ENCODE peak calls at places on chromosome 17, in ten cellular contexts. D, C, F, E, P, R, Z, G, N and O are unnamed samples.

GRCh38 chr17:73564856-73565255 is 79.4 kb downstream of the SDK2 start:
- DNase-seq in D (peak), C (no peak), F (no peak), E (no peak), P (no peak), R (no peak), Z (no peak), G (no peak), N (no peak), O (no peak)

GRCh38 chr17:72816406-72816805 is 276.1 kb downstream of the SLC39A11 start:
- DNase-seq in D (no peak), C (no peak), F (no peak), E (no peak), P (no peak), R (no peak), Z (no peak), G (no peak), N (no peak), O (no peak)

GRCh38 chr17:57121308-57122042 is 36.4 kb downstream of the AKAP1 start:
- DNase-seq in D (no peak), C (peak), F (peak), E (no peak), P (no peak), R (no peak), Z (no peak), G (peak), N (no peak), O (no peak)

GRCh38 chr17:82930043-82930923 is 90.5 kb upstream of the ZNF750 start:
- DNase-seq in D (peak), C (no peak), F (no peak), E (no peak), P (no peak), R (no peak), Z (no peak), G (no peak), N (peak), O (no peak)

GRCh38 chr17:19718613-19719364 is 2.4 kb upstream of the SLC47A2 start:
- DNase-seq in D (no peak), C (peak), F (no peak), E (no peak), P (no peak), R (no peak), Z (no peak), G (peak), N (no peak), O (no peak)

GRCh38 chr17:36183001-36183810 is 6.8 kb upstream of the TBC1D3B start:
- DNase-seq in D (peak), C (peak), F (peak), E (no peak), P (no peak), R (peak), Z (peak), G (peak), N (peak), O (peak)

GRCh38 chr17:79368521-79368920 is 242.3 kb downstream of the RBFOX3 start:
- DNase-seq in D (no peak), C (no peak), F (no peak), E (no peak), P (no peak), R (no peak), Z (no peak), G (no peak), N (no peak), O (no peak)

GRCh38 chr17:70609566-70609965 is 440.2 kb downstream of the KCNJ2 start:
- DNase-seq in D (no peak), C (no peak), F (no peak), E (no peak), P (no peak), R (no peak), Z (no peak), G (no peak), N (no peak), O (no peak)

GRCh38 chr17:33511670-33512069 is 218.6 kb upstream of the ASIC2 start:
- DNase-seq in D (no peak), C (peak), F (no peak), E (no peak), P (no peak), R (no peak), Z (no peak), G (no peak), N (no peak), O (no peak)

GRCh38 chr17:60398227-60398959 is 6.5 kb upstream of the USP32 start:
- DNase-seq in D (no peak), C (peak), F (no peak), E (no peak), P (no peak), R (no peak), Z (no peak), G (no peak), N (peak), O (no peak)

GRCh38 chr17:66954632-66955031 is 9.9 kb upstream of the CACNG4 start:
- DNase-seq in D (no peak), C (no peak), F (no peak), E (no peak), P (no peak), R (no peak), Z (no peak), G (no peak), N (no peak), O (no peak)

GRCh38 chr17:2016494-2016893 is 8.6 kb downstream of the RTN4RL1 start:
- DNase-seq in D (no peak), C (no peak), F (no peak), E (no peak), P (no peak), R (no peak), Z (no peak), G (no peak), N (no peak), O (no peak)

GRCh38 chr17:79478051-79478461 is 132.8 kb downstream of the RBFOX3 start:
- DNase-seq in D (no peak), C (peak), F (no peak), E (no peak), P (no peak), R (no peak), Z (no peak), G (no peak), N (no peak), O (no peak)

GRCh38 chr17:491086-492014 is 138.7 kb upstream of the RPH3AL start:
- DNase-seq in D (peak), C (peak), F (peak), E (peak), P (peak), R (no peak), Z (peak), G (peak), N (peak), O (peak)

GRCh38 chr17:6677158-6677831 is 25.7 kb downstream of the C17orf100 start:
- DNase-seq in D (no peak), C (no peak), F (peak), E (no peak), P (no peak), R (no peak), Z (no peak), G (no peak), N (no peak), O (peak)

GRCh38 chr17:46154151-46154816 is 38.9 kb downstream of the KANSL1 start:
- DNase-seq in D (no peak), C (no peak), F (no peak), E (no peak), P (no peak), R (no peak), Z (no peak), G (no peak), N (no peak), O (no peak)

GRCh38 chr17:79046501-79047280 is 22.7 kb downstream of the C1QTNF1 start:
- DNase-seq in D (no peak), C (no peak), F (no peak), E (no peak), P (no peak), R (no peak), Z (peak), G (no peak), N (peak), O (no peak)

GRCh38 chr17:78898075-78898836 is 4.7 kb downstream of the CEP295NL start:
- DNase-seq in D (no peak), C (no peak), F (no peak), E (no peak), P (no peak), R (no peak), Z (no peak), G (no peak), N (no peak), O (no peak)

GRCh38 chr17:61250335-61250890 is 149.2 kb upstream of the TBX2 start:
- DNase-seq in D (no peak), C (no peak), F (no peak), E (no peak), P (peak), R (no peak), Z (no peak), G (no peak), N (no peak), O (no peak)

GRCh38 chr17:38741853-38742421 is 6.2 kb downstream of the PCGF2 start:
- DNase-seq in D (peak), C (no peak), F (peak), E (no peak), P (no peak), R (no peak), Z (no peak), G (no peak), N (peak), O (no peak)

GRCh38 chr17:15343749-15344148 is 2.4 kb upstream of the TEKT3 start:
- DNase-seq in D (no peak), C (no peak), F (no peak), E (no peak), P (no peak), R (no peak), Z (no peak), G (no peak), N (no peak), O (no peak)

GRCh38 chr17:1725642-1726511 is 1.4 kb downstream of the WDR81 start:
- DNase-seq in D (no peak), C (no peak), F (no peak), E (no peak), P (no peak), R (no peak), Z (no peak), G (no peak), N (peak), O (no peak)

GRCh38 chr17:46964315-46965265 is 14.5 kb downstream of the RPRML start:
- DNase-seq in D (no peak), C (peak), F (no peak), E (no peak), P (no peak), R (no peak), Z (no peak), G (peak), N (peak), O (no peak)

GRCh38 chr17:66373944-66374817 is 71.8 kb downstream of the PRKCA start:
- DNase-seq in D (peak), C (peak), F (no peak), E (no peak), P (no peak), R (no peak), Z (no peak), G (peak), N (no peak), O (no peak)

GRCh38 chr17:1274243-1274608 is 4.0 kb downstream of the BHLHA9 start:
- DNase-seq in D (no peak), C (no peak), F (no peak), E (no peak), P (no peak), R (no peak), Z (no peak), G (no peak), N (no peak), O (no peak)

GRCh38 chr17:67399676-67400075 is 22.6 kb downstream of the PITPNC1 start:
- DNase-seq in D (no peak), C (no peak), F (no peak), E (no peak), P (no peak), R (no peak), Z (no peak), G (no peak), N (no peak), O (no peak)

GRCh38 chr17:76593964-76594363 is 8.3 kb upstream of the ST6GALNAC2 start:
- DNase-seq in D (no peak), C (no peak), F (no peak), E (no peak), P (no peak), R (no peak), Z (no peak), G (no peak), N (no peak), O (no peak)

GRCh38 chr17:1834378-1835149 is 4.8 kb downstream of the RPA1 start:
- DNase-seq in D (no peak), C (no peak), F (no peak), E (no peak), P (no peak), R (no peak), Z (peak), G (no peak), N (no peak), O (peak)

GRCh38 chr17:62827722-62828498 is 19.8 kb upstream of the MARCHF10 start:
- DNase-seq in D (no peak), C (no peak), F (no peak), E (no peak), P (peak), R (no peak), Z (no peak), G (no peak), N (no peak), O (no peak)

GRCh38 chr17:6492892-6493674 is 48.8 kb downstream of the PIMREG start:
- DNase-seq in D (no peak), C (no peak), F (no peak), E (no peak), P (no peak), R (no peak), Z (no peak), G (peak), N (peak), O (no peak)

GRCh38 chr17:80361495-80362220 is 53.3 kb upstream of the ENDOV start:
- DNase-seq in D (no peak), C (peak), F (no peak), E (no peak), P (no peak), R (no peak), Z (no peak), G (peak), N (peak), O (no peak)

GRCh38 chr17:19650826-19651225 is 2.3 kb downstream of the ALDH3A2 start:
- DNase-seq in D (no peak), C (no peak), F (no peak), E (no peak), P (no peak), R (no peak), Z (no peak), G (no peak), N (no peak), O (no peak)

GRCh38 chr17:58308173-58308984 is 20.2 kb downstream of the TSPOAP1 start:
- DNase-seq in D (no peak), C (no peak), F (peak), E (no peak), P (no peak), R (no peak), Z (no peak), G (peak), N (peak), O (peak)

GRCh38 chr17:7508150-7508549 is 24.0 kb downstream of the POLR2A start:
- DNase-seq in D (no peak), C (no peak), F (no peak), E (no peak), P (no peak), R (no peak), Z (no peak), G (no peak), N (no peak), O (no peak)

GRCh38 chr17:67656494-67657203 is 61.1 kb upstream of the NOL11 start:
- DNase-seq in D (no peak), C (no peak), F (no peak), E (no peak), P (no peak), R (no peak), Z (no peak), G (no peak), N (no peak), O (no peak)

GRCh38 chr17:77376795-77377751 is 236.3 kb downstream of the SEC14L1 start:
- DNase-seq in D (no peak), C (no peak), F (peak), E (no peak), P (no peak), R (no peak), Z (no peak), G (no peak), N (no peak), O (no peak)

GRCh38 chr17:21330436-21331160 is 45.6 kb upstream of the KCNJ12 start:
- DNase-seq in D (no peak), C (no peak), F (no peak), E (peak), P (no peak), R (no peak), Z (no peak), G (no peak), N (peak), O (no peak)

GRCh38 chr17:80409626-80410025 is 5.3 kb upstream of the ENDOV start:
- DNase-seq in D (no peak), C (no peak), F (no peak), E (no peak), P (no peak), R (no peak), Z (no peak), G (no peak), N (no peak), O (no peak)

GRCh38 chr17:63835167-63835720 is 7.2 kb downstream of the SMARCD2 start:
- DNase-seq in D (no peak), C (no peak), F (no peak), E (no peak), P (no peak), R (no peak), Z (no peak), G (no peak), N (peak), O (no peak)

GRCh38 chr17:63837962-63838585 is 4.4 kb downstream of the SMARCD2 start:
- DNase-seq in D (no peak), C (no peak), F (no peak), E (no peak), P (no peak), R (no peak), Z (no peak), G (no peak), N (peak), O (no peak)

GRCh38 chr17:63838586-63839184 is 3.8 kb downstream of the SMARCD2 start:
- DNase-seq in D (peak), C (no peak), F (peak), E (peak), P (no peak), R (no peak), Z (no peak), G (peak), N (peak), O (no peak)

GRCh38 chr17:63837480-63837879 is 5.0 kb downstream of the SMARCD2 start:
- DNase-seq in D (no peak), C (no peak), F (no peak), E (no peak), P (no peak), R (no peak), Z (no peak), G (no peak), N (peak), O (no peak)

GRCh38 chr17:63836811-63837210 is 5.7 kb downstream of the SMARCD2 start:
- DNase-seq in D (no peak), C (no peak), F (no peak), E (no peak), P (no peak), R (no peak), Z (no peak), G (no peak), N (peak), O (no peak)
- TF ChIP-seq POLR2AphosphoS5 in D (no peak), C (no peak), F (no peak), E (no peak), P (no peak), R (no peak), Z (no peak), G (no peak), N (no peak), O (no peak)

GRCh38 chr17:81582769-81583168 is 30.6 kb upstream of the FAAP100 start:
- DNase-seq in D (no peak), C (no peak), F (no peak), E (no peak), P (no peak), R (no peak), Z (no peak), G (no peak), N (no peak), O (no peak)

GRCh38 chr17:81581758-81582157 is 29.6 kb upstream of the FAAP100 start:
- DNase-seq in D (no peak), C (no peak), F (no peak), E (no peak), P (no peak), R (no peak), Z (no peak), G (no peak), N (no peak), O (no peak)

GRCh38 chr17:81582341-81582740 is 30.2 kb upstream of the FAAP100 start:
- DNase-seq in D (no peak), C (no peak), F (no peak), E (no peak), P (no peak), R (no peak), Z (no peak), G (no peak), N (no peak), O (no peak)

GRCh38 chr17:81586096-81586495 is 33.9 kb upstream of the FAAP100 start:
- DNase-seq in D (no peak), C (no peak), F (no peak), E (no peak), P (no peak), R (no peak), Z (no peak), G (peak), N (no peak), O (no peak)

GRCh38 chr17:81583589-81584337 is 31.6 kb upstream of the FAAP100 start:
- DNase-seq in D (no peak), C (no peak), F (no peak), E (no peak), P (no peak), R (no peak), Z (no peak), G (no peak), N (no peak), O (no peak)
- TF ChIP-seq POLR2AphosphoS5 in D (no peak), C (peak), F (no peak), E (no peak), P (no peak), R (no peak), Z (no peak), G (no peak), N (no peak), O (no peak)

GRCh38 chr17:45019177-45019711 is 32.2 kb downstream of the DCAKD start:
- DNase-seq in D (peak), C (peak), F (peak), E (no peak), P (peak), R (no peak), Z (peak), G (peak), N (peak), O (peak)
- TF ChIP-seq POLR2AphosphoS5 in D (no peak), C (no peak), F (no peak), E (no peak), P (no peak), R (peak), Z (no peak), G (no peak), N (no peak), O (no peak)

DNA sequence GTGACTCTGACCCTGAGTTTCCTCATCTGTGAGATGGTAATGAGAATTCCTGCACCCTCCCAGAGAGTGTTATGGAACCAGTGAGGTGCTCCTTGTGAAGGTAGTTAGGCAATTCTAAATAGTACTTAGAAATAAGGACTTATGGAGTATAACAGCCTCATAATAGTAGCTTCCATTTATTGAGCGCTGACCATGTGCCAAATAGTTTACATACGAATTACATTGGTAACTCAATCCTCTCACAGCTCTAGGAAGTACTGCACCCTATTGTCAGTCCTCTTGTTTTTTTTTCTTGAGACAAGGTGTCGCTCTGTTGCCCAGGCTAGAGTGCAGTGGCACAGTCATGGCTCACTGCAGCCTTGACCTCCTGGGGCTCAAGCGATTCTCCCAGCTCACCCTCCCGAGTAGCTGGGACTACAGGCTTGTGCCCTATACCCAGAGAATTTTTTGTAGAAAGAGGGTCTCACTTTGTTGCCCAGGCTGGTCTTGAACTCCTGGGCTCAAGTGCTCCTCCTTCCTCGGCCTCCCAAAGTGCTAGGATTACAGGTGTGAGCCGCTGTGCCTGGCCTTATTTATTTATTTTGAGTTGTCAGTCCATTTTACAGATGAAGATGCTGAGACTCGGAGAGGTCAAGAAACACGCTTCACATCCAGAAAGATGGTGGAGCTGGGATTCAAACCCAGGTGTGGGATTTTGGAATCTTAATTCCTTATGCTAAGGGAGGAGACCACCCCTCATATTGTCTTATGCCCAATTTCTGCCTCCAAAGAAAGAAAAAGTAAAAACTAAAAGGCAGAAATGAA is 2.9 kb downstream of the TNS4 start:
- DNase-seq in D (no peak), C (no peak), F (no peak), E (no peak), P (no peak), R (no peak), Z (no peak), G (no peak), N (no peak), O (no peak)
- TF ChIP-seq POLR2AphosphoS5 in D (no peak), C (no peak), F (no peak), E (no peak), P (no peak), R (no peak), Z (no peak), G (no peak), N (no peak), O (no peak)

GRCh38 chr17:75272848-75273184 is 1.8 kb upstream of the MIF4GD start:
- DNase-seq in D (no peak), C (no peak), F (no peak), E (no peak), P (no peak), R (no peak), Z (no peak), G (no peak), N (no peak), O (no peak)

GRCh38 chr17:75271955-75272847 is 1.2 kb upstream of the MIF4GD start:
- DNase-seq in D (no peak), C (no peak), F (no peak), E (no peak), P (no peak), R (no peak), Z (no peak), G (no peak), N (peak), O (no peak)

GRCh38 chr17:75270966-75271232 is at the start of gene MIF4GD:
- DNase-seq in D (no peak), C (no peak), F (no peak), E (no peak), P (no peak), R (no peak), Z (no peak), G (no peak), N (no peak), O (no peak)

GRCh38 chr17:75270218-75270965 is 639 bp downstream of the MIF4GD start:
- DNase-seq in D (peak), C (peak), F (peak), E (peak), P (peak), R (peak), Z (peak), G (peak), N (peak), O (peak)

GRCh38 chr17:75271233-75271954 is 363 bp upstream of the MIF4GD start:
- DNase-seq in D (peak), C (peak), F (peak), E (no peak), P (peak), R (no peak), Z (peak), G (peak), N (peak), O (peak)
- TF ChIP-seq POLR2AphosphoS5 in D (no peak), C (peak), F (no peak), E (no peak), P (no peak), R (peak), Z (no peak), G (peak), N (peak), O (no peak)